ENCODE peak calls at places on chromosomes 3 and 15, in eight cellular contexts. X is NB4, M is GM12865, V is fibroblast of lung, O is fibroblast of pulmonary artery, J is hepatocyte, Q is HL-60, S is dorsolateral prefrontal cortex. E is an unnamed sample.

GRCh38 chr15:75455424-75455981 is 4.0 kb upstream of the SIN3A start:
- DNase-seq in X (peak), M (peak), V (peak), O (peak), J (peak), Q (no peak), S (peak), E (no peak)

GRCh38 chr3:71851878-71852277 is 66.9 kb upstream of the PROK2 start:
- DNase-seq in X (no peak), M (no peak), V (no peak), O (no peak), J (no peak), Q (no peak), S (no peak), E (no peak)

GRCh38 chr3:41369838-41370237 is 170.5 kb downstream of the CTNNB1 start:
- DNase-seq in X (no peak), M (no peak), V (no peak), O (peak), J (no peak), Q (no peak), S (no peak), E (no peak)

GRCh38 chr3:194064380-194065118 is 71.4 kb upstream of the HES1 start:
- DNase-seq in X (no peak), M (no peak), V (no peak), O (no peak), J (no peak), Q (no peak), S (no peak), E (no peak)

GRCh38 chr15:89444855-89445254 is 51.5 kb downstream of the RHCG start:
- DNase-seq in X (no peak), M (no peak), V (no peak), O (no peak), J (no peak), Q (no peak), S (no peak), E (no peak)

GRCh38 chr3:126732281-126733060 is 28.4 kb downstream of the CHCHD6 start:
- DNase-seq in X (no peak), M (no peak), V (no peak), O (no peak), J (no peak), Q (no peak), S (no peak), E (no peak)

GRCh38 chr3:38438421-38438820 is 15.3 kb upstream of the ACVR2B start:
- DNase-seq in X (peak), M (peak), V (peak), O (peak), J (no peak), Q (no peak), S (no peak), E (no peak)

GRCh38 chr3:37198996-37199395 is 24.6 kb upstream of the LRRFIP2 start:
- DNase-seq in X (no peak), M (no peak), V (peak), O (peak), J (no peak), Q (no peak), S (no peak), E (no peak)

GRCh38 chr15:92394327-92395175 is 870 bp downstream of the ST8SIA2 start:
- DNase-seq in X (no peak), M (no peak), V (peak), O (no peak), J (peak), Q (no peak), S (no peak), E (no peak)

GRCh38 chr3:126893651-126894050 is 89.3 kb upstream of the PLXNA1 start:
- DNase-seq in X (no peak), M (no peak), V (no peak), O (no peak), J (no peak), Q (no peak), S (no peak), E (no peak)

GRCh38 chr3:41357271-41357670 is 158.0 kb downstream of the CTNNB1 start:
- DNase-seq in X (no peak), M (no peak), V (no peak), O (no peak), J (no peak), Q (no peak), S (no peak), E (no peak)

GRCh38 chr3:128342701-128343180 is 123.9 kb downstream of the DNAJB8 start:
- DNase-seq in X (no peak), M (no peak), V (no peak), O (no peak), J (no peak), Q (no peak), S (no peak), E (no peak)

GRCh38 chr15:25175789-25176615 is 221.2 kb downstream of the SNRPN start:
- DNase-seq in X (no peak), M (no peak), V (no peak), O (no peak), J (peak), Q (no peak), S (peak), E (no peak)

GRCh38 chr3:46527239-46527638 is 29.5 kb downstream of the RTP3 start:
- DNase-seq in X (no peak), M (no peak), V (no peak), O (no peak), J (no peak), Q (no peak), S (no peak), E (no peak)

GRCh38 chr3:122975163-122975923 is 52.2 kb downstream of the SEMA5B start:
- DNase-seq in X (peak), M (no peak), V (peak), O (peak), J (peak), Q (peak), S (no peak), E (peak)

GRCh38 chr3:144114767-144115166 is 143.1 kb downstream of the DIPK2A start:
- DNase-seq in X (peak), M (no peak), V (peak), O (no peak), J (no peak), Q (no peak), S (no peak), E (no peak)

GRCh38 chr3:125028657-125029056 is 27.1 kb downstream of the HEG1 start:
- DNase-seq in X (no peak), M (no peak), V (peak), O (no peak), J (no peak), Q (no peak), S (no peak), E (no peak)

GRCh38 chr3:4985330-4986174 is 6.3 kb downstream of the BHLHE40 start:
- DNase-seq in X (peak), M (no peak), V (peak), O (peak), J (peak), Q (no peak), S (no peak), E (no peak)

GRCh38 chr3:118813472-118813871 is 221.2 kb downstream of the IGSF11 start:
- DNase-seq in X (no peak), M (peak), V (no peak), O (no peak), J (no peak), Q (no peak), S (no peak), E (no peak)

GRCh38 chr3:55859305-55859704 is 372.2 kb upstream of the WNT5A start:
- DNase-seq in X (no peak), M (no peak), V (no peak), O (no peak), J (no peak), Q (no peak), S (no peak), E (no peak)

GRCh38 chr3:15071699-15072098 is 6.6 kb upstream of the MRPS25 start:
- DNase-seq in X (no peak), M (no peak), V (no peak), O (no peak), J (no peak), Q (no peak), S (no peak), E (no peak)

GRCh38 chr3:24483873-24484272 is 10.8 kb downstream of the THRB start:
- DNase-seq in X (peak), M (no peak), V (no peak), O (no peak), J (no peak), Q (no peak), S (no peak), E (no peak)

GRCh38 chr3:155738580-155739076 is 6.2 kb downstream of the PLCH1 start:
- DNase-seq in X (no peak), M (no peak), V (no peak), O (no peak), J (no peak), Q (no peak), S (no peak), E (no peak)

GRCh38 chr3:155739154-155739553 is 5.7 kb downstream of the PLCH1 start:
- DNase-seq in X (peak), M (no peak), V (no peak), O (no peak), J (peak), Q (no peak), S (no peak), E (no peak)

GRCh38 chr3:155741081-155741480 is 3.8 kb downstream of the PLCH1 start:
- DNase-seq in X (no peak), M (no peak), V (no peak), O (no peak), J (no peak), Q (no peak), S (no peak), E (no peak)

GRCh38 chr3:155741598-155741997 is 3.3 kb downstream of the PLCH1 start:
- DNase-seq in X (no peak), M (no peak), V (no peak), O (no peak), J (no peak), Q (no peak), S (no peak), E (no peak)

GRCh38 chr3:155737844-155738460 is 6.9 kb downstream of the PLCH1 start:
- DNase-seq in X (peak), M (peak), V (no peak), O (no peak), J (peak), Q (peak), S (no peak), E (no peak)
- H3K4me3 ChIP-seq in X (no peak), M (no peak), V (no peak), O (no peak), J (no peak), Q (no peak), S (no peak), E (no peak)

GRCh38 chr3:62837145-62837787 is 38.0 kb downstream of the CADPS start:
- DNase-seq in X (no peak), M (no peak), V (no peak), O (no peak), J (no peak), Q (no peak), S (no peak), E (no peak)

GRCh38 chr3:62827550-62827949 is 47.7 kb downstream of the CADPS start:
- DNase-seq in X (no peak), M (no peak), V (no peak), O (no peak), J (no peak), Q (no peak), S (no peak), E (no peak)

GRCh38 chr3:62835594-62836236 is 39.5 kb downstream of the CADPS start:
- DNase-seq in X (no peak), M (no peak), V (no peak), O (no peak), J (no peak), Q (no peak), S (no peak), E (no peak)

GRCh38 chr3:62832569-62832968 is 42.6 kb downstream of the CADPS start:
- DNase-seq in X (no peak), M (no peak), V (no peak), O (no peak), J (no peak), Q (no peak), S (no peak), E (no peak)

GRCh38 chr3:62833538-62833937 is 41.7 kb downstream of the CADPS start:
- DNase-seq in X (peak), M (peak), V (peak), O (no peak), J (peak), Q (no peak), S (no peak), E (no peak)
- TF ChIP-seq CTCF in X (peak), M (peak), V (peak), O (peak), J (peak), Q (no peak), S (peak), E (peak)

GRCh38 chr3:9862391-9863235 is 17.4 kb downstream of the CIDEC start:
- DNase-seq in X (peak), M (no peak), V (peak), O (peak), J (peak), Q (no peak), S (no peak), E (no peak)
- H3K4me3 ChIP-seq in X (no peak), M (no peak), V (no peak), O (no peak), J (no peak), Q (no peak), S (peak), E (no peak)

DNA sequence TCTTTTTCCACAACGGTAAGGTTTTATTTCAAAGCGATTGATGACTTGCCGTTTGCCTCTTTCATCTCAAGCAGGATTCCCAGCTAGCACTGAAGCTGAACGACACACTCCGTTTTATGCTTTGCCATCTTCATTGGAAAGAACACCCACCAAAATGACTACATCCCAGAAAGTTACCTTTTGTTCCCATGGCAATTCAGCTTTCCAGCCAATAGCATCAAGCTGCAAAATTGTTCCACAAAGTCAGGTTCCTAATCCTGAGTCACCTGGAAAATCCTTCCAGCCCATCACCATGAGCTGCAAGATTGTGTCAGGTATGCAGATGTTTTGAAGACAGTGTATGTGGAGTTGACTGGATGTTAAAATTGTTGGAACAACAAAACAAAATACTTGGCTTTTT is 56.5 kb downstream of the YEATS2 start:
- DNase-seq in X (no peak), M (no peak), V (no peak), O (no peak), J (no peak), Q (no peak), S (no peak), E (no peak)
- TF ChIP-seq CTCF in X (no peak), M (no peak), V (no peak), O (no peak), J (no peak), Q (no peak), S (no peak), E (no peak)

E was measured in astrocyte of the cerebellum.